ENCODE peak calls at places on chromosomes 5 and 9, in four cellular contexts. H is K562, V is HCT116, N is HepG2. J is an unnamed sample.

GRCh38 chr9:19975499-19975898 is 186.7 kb upstream of the SLC24A2 start:
- DNase-seq in H (no peak), V (no peak), N (no peak), J (no peak)

GRCh38 chr9:79757906-79758669 is 186.3 kb downstream of the TLE4 start:
- DNase-seq in H (no peak), V (no peak), N (no peak), J (no peak)

GRCh38 chr5:117255211-117256032 is 680.8 kb upstream of the SEMA6A start:
- DNase-seq in H (no peak), V (no peak), N (no peak), J (no peak)

GRCh38 chr5:2432070-2432920 is 319.2 kb downstream of the IRX2 start:
- DNase-seq in H (no peak), V (no peak), N (no peak), J (no peak)

GRCh38 chr9:35836595-35836994 is 7.6 kb downstream of the TMEM8B start:
- DNase-seq in H (no peak), V (no peak), N (no peak), J (no peak)

GRCh38 chr5:525164-525761 is 1.0 kb upstream of the SLC9A3 start:
- DNase-seq in H (no peak), V (no peak), N (no peak), J (no peak)

GRCh38 chr5:78577051-78577807 is 71.3 kb downstream of the LHFPL2 start:
- DNase-seq in H (no peak), V (no peak), N (no peak), J (no peak)

GRCh38 chr5:100676807-100677631 is 141.8 kb downstream of the FAM174A start:
- DNase-seq in H (no peak), V (no peak), N (no peak), J (no peak)

GRCh38 chr5:158899792-158900191 is 199.9 kb downstream of the EBF1 start:
- DNase-seq in H (no peak), V (no peak), N (no peak), J (no peak)

GRCh38 chr9:77826621-77827020 is 178.5 kb upstream of the GNA14 start:
- DNase-seq in H (no peak), V (no peak), N (no peak), J (no peak)

GRCh38 chr5:29561564-29561963 is 1631.9 kb upstream of the CDH6 start:
- DNase-seq in H (no peak), V (no peak), N (no peak), J (no peak)

GRCh38 chr5:57986746-57987145 is 473.1 kb downstream of the PLK2 start:
- DNase-seq in H (no peak), V (no peak), N (no peak), J (no peak)

GRCh38 chr9:109325089-109325488 is 4.2 kb upstream of the EPB41L4B start:
- DNase-seq in H (no peak), V (no peak), N (no peak), J (no peak)

GRCh38 chr9:94869415-94869838 is 142.9 kb downstream of the AOPEP start:
- DNase-seq in H (no peak), V (no peak), N (no peak), J (no peak)

GRCh38 chr5:173853370-173854131 is 34.6 kb upstream of the CPEB4 start:
- DNase-seq in H (peak; percentile 97), V (no peak), N (no peak), J (no peak)

GRCh38 chr5:173855995-173856656 is 32.0 kb upstream of the CPEB4 start:
- DNase-seq in H (no peak), V (no peak), N (no peak), J (no peak)

GRCh38 chr5:173852790-173853350 is 35.3 kb upstream of the CPEB4 start:
- DNase-seq in H (no peak), V (no peak), N (no peak), J (no peak)

GRCh38 chr5:173857231-173857630 is 30.9 kb upstream of the CPEB4 start:
- DNase-seq in H (no peak), V (no peak), N (no peak), J (no peak)

DNA sequence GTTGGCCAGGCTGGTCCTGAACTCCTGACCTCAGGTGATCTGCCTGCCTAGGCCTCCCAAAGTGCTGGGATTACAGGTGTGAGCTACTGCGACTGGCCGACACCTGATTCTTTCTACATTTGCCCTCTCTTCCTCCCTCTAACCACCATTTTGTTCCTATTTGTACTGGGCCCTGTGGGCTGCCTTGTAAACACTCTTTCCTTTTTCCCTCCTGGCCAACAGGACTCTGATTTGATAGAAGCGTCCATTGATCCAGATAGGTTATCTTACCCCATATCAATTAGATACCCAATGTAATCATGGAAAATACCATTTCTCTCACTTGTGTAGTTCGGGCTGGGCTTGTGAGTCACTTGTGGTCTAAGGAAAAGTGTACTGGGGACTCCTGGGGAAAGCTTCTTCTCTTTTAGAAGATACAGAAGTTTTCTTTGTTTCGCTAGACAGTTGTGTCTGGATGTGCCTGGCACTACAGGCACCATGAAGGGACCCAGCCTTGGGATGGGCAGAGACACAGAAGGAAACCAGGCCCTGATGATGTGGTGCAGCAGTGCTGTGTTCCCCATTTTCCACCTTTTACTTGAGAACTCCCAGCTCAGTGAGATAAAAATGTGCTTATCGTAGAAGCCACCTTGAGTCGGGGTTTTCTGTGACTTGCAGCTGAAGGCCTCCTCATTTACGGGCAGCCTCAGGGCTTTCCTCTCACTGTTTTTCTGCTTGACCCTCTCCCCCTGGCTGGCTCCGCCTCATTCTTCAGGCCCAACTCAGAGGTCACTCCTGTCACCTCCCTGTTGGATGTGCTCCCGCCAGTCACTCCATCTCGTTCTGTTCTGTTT is 32.8 kb upstream of the CPEB4 start:
- DNase-seq in H (peak; percentile 97), V (no peak), N (no peak), J (no peak)
- TF ChIP-seq TCF7L2 in H (no peak), V (no peak), N (no peak), J (no peak)

GRCh38 chr5:53089481-53089976 is 20.0 kb downstream of the MOCS2 start:
- DNase-seq in H (no peak), V (no peak), N (no peak), J (no peak)

GRCh38 chr5:53090229-53090628 is 19.3 kb downstream of the MOCS2 start:
- DNase-seq in H (no peak), V (no peak), N (no peak), J (no peak)

GRCh38 chr5:53092242-53092641 is 17.3 kb downstream of the MOCS2 start:
- DNase-seq in H (no peak), V (no peak), N (no peak), J (no peak)

GRCh38 chr5:53087596-53087995 is 22.0 kb downstream of the MOCS2 start:
- DNase-seq in H (no peak), V (no peak), N (no peak), J (no peak)

GRCh38 chr5:53091304-53091703 is 18.3 kb downstream of the MOCS2 start:
- DNase-seq in H (no peak), V (no peak), N (no peak), J (no peak)
- TF ChIP-seq CTCF in H (no peak), V (no peak), N (no peak), J (no peak)

GRCh38 chr9:123074627-123075026 is 41.2 kb downstream of the GPR21 start:
- DNase-seq in H (no peak), V (no peak), N (no peak), J (no peak)
- TF ChIP-seq TCF7L2 in H (no peak), V (no peak), N (no peak), J (no peak)

GRCh38 chr9:72333758-72334157 is 31.2 kb downstream of the ZFAND5 start:
- DNase-seq in H (peak; percentile 35), V (no peak), N (no peak), J (no peak)
- TF ChIP-seq CTCF in H (peak; percentile 48), V (peak; percentile 34), N (peak; percentile 37), J (peak; percentile 23)

GRCh38 chr9:134167530-134167931 is 3.2 kb upstream of the RNU6ATAC start:
- DNase-seq in H (no peak), V (no peak), N (no peak), J (no peak)

GRCh38 chr9:134169166-134169565 is 4.8 kb upstream of the RNU6ATAC start:
- DNase-seq in H (no peak), V (no peak), N (no peak), J (no peak)

GRCh38 chr9:134169724-134170401 is 5.5 kb upstream of the RNU6ATAC start:
- DNase-seq in H (no peak), V (no peak), N (no peak), J (no peak)

GRCh38 chr9:134170525-134171315 is 6.4 kb upstream of the RNU6ATAC start:
- DNase-seq in H (no peak), V (no peak), N (no peak), J (no peak)

GRCh38 chr9:134168731-134169130 is 4.4 kb upstream of the RNU6ATAC start:
- DNase-seq in H (peak; percentile 31), V (no peak), N (peak; percentile 17), J (no peak)
- TF ChIP-seq TCF7L2 in H (no peak), V (no peak), N (no peak), J (no peak)

GRCh38 chr5:113381015-113381326 is 53.8 kb downstream of the TSSK1B start:
- DNase-seq in H (no peak), V (no peak), N (no peak), J (no peak)
- TF ChIP-seq CTCF in H (no peak), V (no peak), N (no peak), J (no peak)

GRCh38 chr9:97891736-97892135 is 30.6 kb downstream of the TRMO start:
- DNase-seq in H (no peak), V (no peak), N (no peak), J (no peak)

GRCh38 chr9:97895695-97896332 is 26.5 kb downstream of the TRMO start:
- DNase-seq in H (peak; percentile 62), V (peak; percentile 23), N (peak; percentile 25), J (no peak)

GRCh38 chr9:97889941-97890557 is 32.3 kb downstream of the TRMO start:
- DNase-seq in H (peak; percentile 69), V (no peak), N (no peak), J (no peak)
- TF ChIP-seq TCF7L2 in H (no peak), V (no peak), N (no peak), J (no peak)